ENCODE peak calls at places on chromosome 11, in six cellular contexts. S is prostate gland, K is adrenal gland, B is H1, V is tibial nerve, R is RWPE2. Q is an unnamed sample. For H3K9me3, the result is how much of the 10 kb centered on the place peaks cover.

GRCh38 chr11:72012897-72013721 is 14.4 kb downstream of the IL18BP start:
- DNase-seq in K (peak), R (no peak), S (peak), B (no peak), V (peak), Q (no peak)

GRCh38 chr11:74006743-74007304 is 2.1 kb downstream of the UCP3 start:
- DNase-seq in K (no peak), V (no peak), R (no peak), B (no peak), S (no peak), Q (no peak)

GRCh38 chr11:19777342-19778102 is 64.9 kb downstream of the NAV2 start:
- DNase-seq in K (peak), R (no peak), B (no peak), S (no peak), V (no peak), Q (no peak)

GRCh38 chr11:133243832-133244231 is 288.5 kb downstream of the OPCML start:
- DNase-seq in R (no peak), B (no peak), S (no peak), V (no peak), K (no peak), Q (no peak)

GRCh38 chr11:126914941-126915340 is 85.6 kb downstream of the KIRREL3 start:
- DNase-seq in B (no peak), R (no peak), V (no peak), S (no peak), K (no peak), Q (no peak)

GRCh38 chr11:36268337-36268931 is 20.8 kb downstream of the COMMD9 start:
- DNase-seq in R (no peak), S (no peak), K (no peak), B (no peak), V (no peak), Q (no peak)

GRCh38 chr11:122933434-122933833 is 48.2 kb downstream of the BSX start:
- DNase-seq in K (no peak), V (no peak), S (no peak), B (no peak), R (no peak), Q (no peak)

GRCh38 chr11:115759622-115760527 is 255.7 kb upstream of the CADM1 start:
- DNase-seq in V (no peak), S (no peak), R (no peak), K (peak), B (no peak), Q (no peak)

GRCh38 chr11:120550007-120550406 is 38.5 kb downstream of the GRIK4 start:
- DNase-seq in K (no peak), S (no peak), R (no peak), B (no peak), V (no peak), Q (no peak)

GRCh38 chr11:111502611-111503010 is 9.6 kb downstream of the BTG4 start:
- DNase-seq in K (no peak), S (no peak), B (no peak), R (no peak), V (no peak), Q (no peak)

GRCh38 chr11:123082977-123083376 is 21.0 kb upstream of the HSPA8 start:
- DNase-seq in B (no peak), K (no peak), V (no peak), S (peak), R (no peak), Q (no peak)

GRCh38 chr11:117822522-117823033 is 2.0 kb downstream of the FXYD2 start:
- DNase-seq in V (no peak), R (peak), K (no peak), S (no peak), B (no peak), Q (no peak)

GRCh38 chr11:130023204-130023603 is 20.6 kb upstream of the PRDM10 start:
- DNase-seq in K (no peak), S (no peak), R (peak), B (no peak), V (no peak), Q (no peak)

GRCh38 chr11:12777208-12777874 is 103.1 kb downstream of the TEAD1 start:
- DNase-seq in B (no peak), K (no peak), S (no peak), R (no peak), V (no peak), Q (no peak)

GRCh38 chr11:110886241-110886640 is 174.0 kb upstream of the ARHGAP20 start:
- DNase-seq in R (no peak), B (no peak), K (no peak), V (no peak), S (no peak), Q (no peak)

GRCh38 chr11:22785251-22785650 is 44.4 kb downstream of the SVIP start:
- DNase-seq in B (no peak), K (no peak), V (no peak), S (no peak), R (no peak), Q (no peak)

GRCh38 chr11:27055065-27055682 is 14.6 kb downstream of the BBOX1 start:
- DNase-seq in V (no peak), K (no peak), B (no peak), S (no peak), R (no peak), Q (no peak)

GRCh38 chr11:37533087-37533486 is 935.1 kb upstream of the RAG2 start:
- DNase-seq in B (no peak), S (no peak), V (no peak), K (no peak), R (no peak), Q (no peak)

GRCh38 chr11:82932564-82932963 is 31.0 kb downstream of the DDIAS start:
- DNase-seq in B (no peak), V (no peak), S (no peak), K (no peak), R (no peak), Q (no peak)

GRCh38 chr11:128597209-128597608 is 9.9 kb upstream of the ETS1 start:
- DNase-seq in V (no peak), R (no peak), B (no peak), S (no peak), K (no peak), Q (no peak)

GRCh38 chr11:128598096-128598495 is 10.7 kb upstream of the ETS1 start:
- DNase-seq in K (no peak), S (no peak), B (no peak), R (no peak), V (no peak), Q (no peak)

GRCh38 chr11:128603003-128603715 is 15.8 kb upstream of the ETS1 start:
- DNase-seq in S (no peak), K (no peak), V (no peak), B (no peak), R (no peak), Q (no peak)

GRCh38 chr11:128598755-128599154 is 11.4 kb upstream of the ETS1 start:
- DNase-seq in S (no peak), V (no peak), K (no peak), B (no peak), R (no peak), Q (no peak)

GRCh38 chr11:128599729-128600128 is 12.4 kb upstream of the ETS1 start:
- DNase-seq in S (no peak), B (no peak), R (no peak), K (no peak), V (no peak), Q (no peak)
- H3K9me3 ChIP-seq in S (under half), B (under half), R (under half), K (under half), V (under half), Q (under half)

GRCh38 chr11:56412396-56412795 is at the start of gene OR5AL1:
- DNase-seq in B (no peak), R (no peak), K (no peak), V (no peak), S (no peak), Q (no peak)
- H3K9me3 ChIP-seq in B (under half), R (under half), K (under half), V (under half), S (under half), Q (under half)

DNA sequence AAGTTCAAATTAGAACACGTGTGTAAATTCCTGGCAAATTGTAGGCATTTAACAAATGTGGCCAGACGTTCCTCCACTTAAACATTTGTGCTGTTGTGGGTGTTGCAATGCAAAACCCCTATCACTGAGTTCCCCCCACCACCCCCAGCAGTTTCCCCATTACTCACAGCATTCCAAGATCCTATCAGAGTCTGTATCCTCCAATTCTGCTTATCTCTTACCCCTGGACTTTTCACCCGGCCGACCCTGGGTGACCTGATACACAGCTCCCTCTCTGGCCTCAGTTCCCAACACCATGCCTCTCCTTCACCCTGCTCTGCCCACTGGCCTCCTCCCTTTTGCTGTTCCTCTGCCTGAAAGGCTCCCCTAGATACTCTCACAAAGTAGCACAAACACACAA is 31.4 kb upstream of the AQP11 start:
- DNase-seq in V (no peak), S (no peak), B (no peak), K (no peak), R (no peak), Q (no peak)
- H3K9me3 ChIP-seq in V (under half), S (under half), B (under half), K (under half), R (under half), Q (under half)

GRCh38 chr11:15905334-15905733 is 451.0 kb downstream of the SOX6 start:
- DNase-seq in V (no peak), B (no peak), S (peak), K (no peak), R (no peak), Q (no peak)
- H3K9me3 ChIP-seq in V (under half), B (under half), S (under half), K (under half), R (under half), Q (under half)

DNA sequence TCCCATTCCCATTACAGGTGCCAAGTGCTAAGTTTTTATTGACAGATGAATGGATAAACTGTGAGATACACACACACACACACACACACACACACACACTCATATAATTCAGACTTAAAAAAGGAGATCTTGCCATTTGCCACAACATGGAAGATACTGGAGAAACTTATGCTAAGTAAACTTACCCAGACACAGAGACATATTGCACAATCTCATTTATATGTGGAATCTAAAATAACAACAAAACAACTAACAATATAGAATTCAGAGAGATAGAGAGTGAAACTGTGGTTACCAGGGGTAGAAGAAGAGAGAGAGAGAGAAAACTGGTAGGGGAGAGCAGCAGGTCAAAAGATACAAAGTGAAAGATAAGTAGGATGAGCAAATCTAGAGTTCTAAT is 1.4 kb downstream of the MS4A6E start:
- DNase-seq in K (no peak), V (no peak), B (no peak), R (no peak), S (no peak), Q (no peak)
- H3K9me3 ChIP-seq in K (under half), V (under half), B (under half), R (under half), S (under half), Q (under half)

DNA sequence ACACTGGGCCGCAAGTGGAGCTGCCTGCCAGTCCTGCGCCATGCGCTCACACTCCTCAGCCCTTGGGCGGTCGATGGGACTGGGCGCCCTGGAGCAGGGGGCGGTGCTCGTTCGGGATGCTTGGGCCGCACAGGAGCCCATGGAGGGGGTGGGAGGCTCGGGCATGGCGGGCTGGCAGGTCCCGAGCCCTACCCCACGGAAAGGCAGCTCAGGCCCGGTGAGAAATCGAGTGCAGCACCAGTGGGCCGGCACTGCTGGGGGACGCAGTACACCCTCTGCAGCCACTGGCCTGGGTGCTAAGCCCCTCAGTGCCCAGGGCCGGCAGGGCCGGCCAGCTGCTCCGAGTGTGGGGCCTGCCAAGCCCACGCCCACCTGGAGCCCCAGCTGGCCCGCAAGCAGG is 328.7 kb upstream of the LRRC4C start:
- DNase-seq in V (no peak), R (no peak), S (no peak), K (no peak), B (no peak), Q (no peak)
- H3K9me3 ChIP-seq in V (under half), R (under half), S (under half), K (under half), B (under half), Q (under half)

DNA sequence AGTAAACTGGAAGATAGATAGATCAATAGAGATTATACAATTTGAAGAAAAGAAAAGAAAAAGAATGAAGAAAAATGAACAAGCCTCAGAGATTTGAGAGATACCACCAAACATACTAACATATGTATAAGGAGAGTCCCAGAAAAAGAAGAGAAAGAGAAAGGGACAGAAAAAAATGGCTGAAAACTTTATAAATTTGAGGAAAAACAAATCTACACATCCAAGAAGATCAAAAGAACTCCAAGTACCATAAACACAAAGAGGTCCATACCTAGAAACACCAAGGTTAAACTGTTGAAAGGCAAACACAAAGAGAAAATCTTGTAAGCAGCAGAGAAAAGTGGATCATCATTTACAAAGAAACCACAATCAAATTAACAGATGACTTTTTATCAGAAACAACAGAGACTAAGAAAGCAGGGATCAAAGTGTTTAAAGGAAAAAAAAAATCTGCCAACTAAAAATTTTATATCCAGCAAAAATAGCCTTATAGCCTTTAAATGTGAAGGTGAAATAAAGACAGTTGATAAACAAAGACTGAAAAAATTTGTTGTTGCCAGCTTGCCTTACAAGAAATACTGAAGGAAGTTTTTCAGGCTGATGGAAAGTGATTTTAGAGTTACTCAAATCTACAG is 11.8 kb upstream of the AKIP1 start:
- DNase-seq in R (no peak), B (no peak), V (no peak), K (no peak), S (no peak), Q (no peak)
- H3K9me3 ChIP-seq in R (under half), B (under half), V (under half), K (under half), S (under half), Q (under half)

GRCh38 chr11:95948637-95949036 is 24.7 kb upstream of the MTMR2 start:
- DNase-seq in V (no peak), R (no peak), B (no peak), K (no peak), S (no peak), Q (no peak)
- H3K9me3 ChIP-seq in V (under half), R (under half), B (under half), K (under half), S (under half), Q (under half)

DNA sequence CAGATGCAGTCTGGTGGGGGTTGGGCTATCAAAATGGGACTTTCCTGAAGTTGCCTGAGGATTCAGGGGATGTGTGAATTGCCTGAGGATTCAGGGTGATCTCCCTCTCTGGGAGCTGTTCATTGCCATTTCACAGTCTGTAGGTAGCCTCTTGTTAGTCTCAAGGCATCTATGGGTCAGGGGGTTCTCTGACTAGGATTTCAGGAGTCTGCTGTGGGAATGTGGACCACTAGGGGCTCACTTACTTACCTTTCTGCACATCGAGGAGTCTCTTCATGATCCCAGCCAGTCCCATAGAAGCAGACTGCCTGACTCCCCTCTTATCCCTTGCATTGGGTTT is 54.0 kb downstream of the KCNQ1OT1 start:
- DNase-seq in V (no peak), B (no peak), K (no peak), S (no peak), R (no peak), Q (no peak)
- H3K9me3 ChIP-seq in V (half or more), B (half or more), K (under half), S (under half), R (under half), Q (half or more)